ENCODE peak calls at places on chromosomes 3 and 15, in five cellular contexts. One of them, this sample, is unnamed.

GRCh38 chr3:10495003-10495402 is 10.4 kb downstream of the ATP2B2 start:
- DNase-seq in NCI-H510A treated with DMSO at 0.1 percent for 48 hours: no peak
- DNase-seq in GF-D8: no peak
- DNase-seq in aorta: no peak
- DNase-seq in NCI-H774: no peak
- DNase-seq in this sample: no peak

GRCh38 chr15:64461577-64462162 is 1.3 kb downstream of the ZNF609 start:
- DNase-seq in NCI-H774: peak; percentile 16
- DNase-seq in NCI-H510A treated with DMSO at 0.1 percent for 48 hours: no peak
- DNase-seq in aorta: no peak
- DNase-seq in GF-D8: peak; percentile 61
- DNase-seq in this sample: no peak

GRCh38 chr15:94247789-94248638 is 16.7 kb downstream of the MCTP2 start:
- DNase-seq in NCI-H510A treated with DMSO at 0.1 percent for 48 hours: no peak
- DNase-seq in aorta: no peak
- DNase-seq in NCI-H774: no peak
- DNase-seq in GF-D8: no peak
- DNase-seq in this sample: no peak

GRCh38 chr15:27582741-27583400 is 516.2 kb downstream of the OCA2 start:
- DNase-seq in aorta: no peak
- DNase-seq in GF-D8: no peak
- DNase-seq in NCI-H510A treated with DMSO at 0.1 percent for 48 hours: no peak
- DNase-seq in NCI-H774: no peak
- DNase-seq in this sample: no peak

GRCh38 chr15:60651734-60652141 is 172.8 kb upstream of the ICE2 start:
- DNase-seq in GF-D8: no peak
- DNase-seq in aorta: no peak
- DNase-seq in NCI-H510A treated with DMSO at 0.1 percent for 48 hours: peak; percentile 84
- DNase-seq in NCI-H774: no peak
- DNase-seq in this sample: no peak

GRCh38 chr3:183244981-183245476 is 8.0 kb upstream of the B3GNT5 start:
- DNase-seq in GF-D8: no peak
- DNase-seq in NCI-H510A treated with DMSO at 0.1 percent for 48 hours: no peak
- DNase-seq in aorta: no peak
- DNase-seq in NCI-H774: no peak
- DNase-seq in this sample: peak; percentile 49

GRCh38 chr3:30548605-30549004 is 57.8 kb upstream of the TGFBR2 start:
- DNase-seq in NCI-H510A treated with DMSO at 0.1 percent for 48 hours: no peak
- DNase-seq in NCI-H774: no peak
- DNase-seq in GF-D8: no peak
- DNase-seq in aorta: no peak
- DNase-seq in this sample: no peak

GRCh38 chr3:55485208-55485791 is 1.8 kb downstream of the WNT5A start:
- DNase-seq in NCI-H774: peak; percentile 33
- DNase-seq in NCI-H510A treated with DMSO at 0.1 percent for 48 hours: peak; percentile 44
- DNase-seq in GF-D8: no peak
- DNase-seq in aorta: peak; percentile 77
- DNase-seq in this sample: no peak

GRCh38 chr15:95693917-95694316 is 636.6 kb upstream of the NR2F2 start:
- DNase-seq in NCI-H510A treated with DMSO at 0.1 percent for 48 hours: no peak
- DNase-seq in aorta: no peak
- DNase-seq in NCI-H774: no peak
- DNase-seq in GF-D8: no peak
- DNase-seq in this sample: peak; percentile 3

GRCh38 chr15:75171408-75171807 is 30.3 kb upstream of the C15orf39 start:
- DNase-seq in NCI-H510A treated with DMSO at 0.1 percent for 48 hours: no peak
- DNase-seq in GF-D8: peak; percentile 23
- DNase-seq in aorta: no peak
- DNase-seq in NCI-H774: no peak
- DNase-seq in this sample: peak; percentile 39

GRCh38 chr15:48170981-48171380 is 7.1 kb downstream of the MYEF2 start:
- DNase-seq in NCI-H774: peak; percentile 19
- DNase-seq in GF-D8: no peak
- DNase-seq in NCI-H510A treated with DMSO at 0.1 percent for 48 hours: no peak
- DNase-seq in aorta: no peak
- DNase-seq in this sample: no peak

GRCh38 chr3:32239638-32240550 is 1.4 kb downstream of the CMTM8 start:
- DNase-seq in GF-D8: no peak
- DNase-seq in aorta: no peak
- DNase-seq in NCI-H774: no peak
- DNase-seq in NCI-H510A treated with DMSO at 0.1 percent for 48 hours: peak; percentile 45
- DNase-seq in this sample: no peak

GRCh38 chr3:61334783-61335182 is 83.5 kb upstream of the FHIT start:
- DNase-seq in GF-D8: no peak
- DNase-seq in NCI-H510A treated with DMSO at 0.1 percent for 48 hours: no peak
- DNase-seq in NCI-H774: no peak
- DNase-seq in aorta: no peak
- DNase-seq in this sample: no peak

GRCh38 chr3:135927170-135927569 is 38.4 kb upstream of the PPP2R3A start:
- DNase-seq in GF-D8: no peak
- DNase-seq in aorta: no peak
- DNase-seq in NCI-H774: no peak
- DNase-seq in NCI-H510A treated with DMSO at 0.1 percent for 48 hours: no peak
- DNase-seq in this sample: no peak

GRCh38 chr3:146446026-146446425 is 23.3 kb downstream of the PLSCR2 start:
- DNase-seq in GF-D8: no peak
- DNase-seq in NCI-H774: no peak
- DNase-seq in NCI-H510A treated with DMSO at 0.1 percent for 48 hours: no peak
- DNase-seq in aorta: no peak
- DNase-seq in this sample: no peak

GRCh38 chr15:34119291-34119690 is 17.4 kb downstream of the PGBD4 start:
- DNase-seq in aorta: no peak
- DNase-seq in NCI-H510A treated with DMSO at 0.1 percent for 48 hours: no peak
- DNase-seq in NCI-H774: no peak
- DNase-seq in GF-D8: no peak
- DNase-seq in this sample: no peak

GRCh38 chr3:196274585-196274984 is 12.9 kb downstream of the PCYT1A start:
- DNase-seq in NCI-H510A treated with DMSO at 0.1 percent for 48 hours: no peak
- DNase-seq in NCI-H774: no peak
- DNase-seq in aorta: no peak
- DNase-seq in GF-D8: no peak
- DNase-seq in this sample: no peak

GRCh38 chr3:55587476-55587875 is 100.4 kb upstream of the WNT5A start:
- DNase-seq in GF-D8: no peak
- DNase-seq in aorta: no peak
- DNase-seq in NCI-H774: no peak
- DNase-seq in NCI-H510A treated with DMSO at 0.1 percent for 48 hours: no peak
- DNase-seq in this sample: no peak

GRCh38 chr15:57160823-57161560 is 215.3 kb upstream of the CGNL1 start:
- DNase-seq in NCI-H774: no peak
- DNase-seq in GF-D8: no peak
- DNase-seq in aorta: no peak
- DNase-seq in NCI-H510A treated with DMSO at 0.1 percent for 48 hours: no peak
- DNase-seq in this sample: no peak

GRCh38 chr3:183455064-183455463 is 26.6 kb upstream of the MCF2L2 start:
- DNase-seq in NCI-H774: no peak
- DNase-seq in aorta: no peak
- DNase-seq in GF-D8: no peak
- DNase-seq in NCI-H510A treated with DMSO at 0.1 percent for 48 hours: no peak
- DNase-seq in this sample: no peak

This sample was measured in AML-193.